ENCODE peak calls at places on chromosomes 11 and 22, in seven cellular contexts. A is HCT116, K is GM12878, N is HepG2, G is SK-N-SH, L is H1, T is K562. Q is an unnamed sample.

GRCh38 chr11:123357990-123358827 is 71.9 kb upstream of the GRAMD1B start:
- DNase-seq in G (peak; percentile 82), K (peak; percentile 34), N (no peak), L (no peak), A (no peak), T (no peak), Q (peak; percentile 35)

GRCh38 chr11:130381317-130381716 is 47.1 kb downstream of the ADAMTS8 start:
- DNase-seq in L (no peak), K (no peak), N (no peak), G (no peak), A (no peak), T (peak; percentile 4), Q (peak; percentile 47)

GRCh38 chr11:19959697-19960096 is 200.6 kb downstream of the DBX1 start:
- DNase-seq in N (no peak), A (no peak), G (no peak), L (no peak), T (no peak), K (no peak), Q (no peak)

GRCh38 chr22:20604092-20604747 is 96.8 kb downstream of the MED15 start:
- DNase-seq in N (no peak), T (no peak), L (no peak), A (no peak), G (no peak), K (no peak), Q (no peak)

GRCh38 chr11:5624489-5625278 is at the start of gene TRIM34:
- DNase-seq in A (no peak), L (no peak), N (no peak), T (peak; percentile 76), G (no peak), K (peak; percentile 90), Q (peak; percentile 77)

GRCh38 chr11:35404397-35404775 is 15.0 kb downstream of the SLC1A2 start:
- DNase-seq in A (no peak), G (peak; percentile 29), T (peak; percentile 52), K (no peak), N (peak; percentile 18), L (no peak), Q (no peak)

GRCh38 chr22:50004923-50005322 is 7.6 kb downstream of the IL17REL start:
- DNase-seq in L (no peak), A (no peak), G (no peak), K (no peak), N (no peak), T (no peak), Q (no peak)

GRCh38 chr11:71163371-71163770 is 89.0 kb downstream of the SHANK2 start:
- DNase-seq in A (no peak), G (no peak), T (no peak), K (no peak), L (no peak), N (no peak), Q (no peak)

GRCh38 chr22:20550851-20551744 is 43.7 kb downstream of the MED15 start:
- DNase-seq in T (no peak), G (no peak), N (no peak), L (no peak), K (peak; percentile 12), A (no peak), Q (no peak)

GRCh38 chr22:36088292-36088691 is 59.7 kb upstream of the RBFOX2 start:
- DNase-seq in N (no peak), T (no peak), A (no peak), K (no peak), G (no peak), L (no peak), Q (no peak)

GRCh38 chr11:72836111-72836510 is 21.9 kb downstream of the ATG16L2 start:
- DNase-seq in A (no peak), G (no peak), T (no peak), L (no peak), K (no peak), N (no peak), Q (no peak)

GRCh38 chr22:48532986-48533385 is 1294.7 kb downstream of the BRD1 start:
- DNase-seq in K (no peak), T (no peak), N (no peak), G (no peak), L (no peak), A (no peak), Q (no peak)

GRCh38 chr11:98940913-98941312 is 79.8 kb upstream of the CNTN5 start:
- DNase-seq in L (peak; percentile 3), T (peak; percentile 1), G (no peak), K (no peak), A (no peak), N (no peak), Q (no peak)
- TF ChIP-seq JUND in L (no peak), T (no peak), G (no peak), K (no peak), A (no peak), N (no peak), Q (no peak)

GRCh38 chr22:30312053-30312452 is 14.7 kb downstream of the TBC1D10A start:
- DNase-seq in L (no peak), K (no peak), N (no peak), A (peak; percentile 51), T (no peak), G (no peak), Q (no peak)

GRCh38 chr22:30313527-30314385 is 13.0 kb downstream of the TBC1D10A start:
- DNase-seq in G (peak; percentile 44), A (no peak), T (no peak), K (no peak), N (no peak), L (no peak), Q (no peak)

GRCh38 chr22:30317778-30318177 is 9.0 kb downstream of the TBC1D10A start:
- DNase-seq in L (no peak), N (no peak), T (no peak), K (no peak), A (no peak), G (no peak), Q (no peak)

GRCh38 chr22:30315962-30316576 is 10.7 kb downstream of the TBC1D10A start:
- DNase-seq in L (no peak), T (no peak), K (no peak), A (no peak), G (no peak), N (no peak), Q (no peak)

DNA sequence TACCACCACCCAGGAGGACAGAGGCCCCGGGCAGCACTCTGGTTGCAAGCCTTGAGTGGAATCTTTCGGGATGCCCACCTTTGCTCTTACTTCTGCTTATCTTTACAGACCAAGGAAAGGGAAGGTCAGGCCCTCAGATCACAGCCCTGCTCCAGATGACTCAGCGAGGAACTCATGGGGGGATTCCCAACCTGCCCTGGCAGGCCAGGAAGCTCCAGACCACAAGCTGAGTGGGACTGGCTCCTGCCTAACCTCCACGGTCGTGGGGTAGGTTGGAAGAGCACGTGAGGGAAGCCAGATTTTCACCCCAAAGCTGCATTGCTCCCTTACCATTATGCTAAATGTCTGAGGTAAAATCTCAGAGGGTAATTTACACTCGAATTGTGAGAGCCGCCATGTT is 11.8 kb downstream of the TBC1D10A start:
- DNase-seq in A (no peak), K (peak; percentile 66), T (peak; percentile 22), N (no peak), G (no peak), L (no peak), Q (no peak)
- TF ChIP-seq JUND in A (no peak), K (no peak), T (no peak), N (no peak), G (peak; percentile 20), L (no peak), Q (no peak)

GRCh38 chr22:31836010-31836409 is 82.2 kb downstream of the DEPDC5 start:
- DNase-seq in A (no peak), K (no peak), G (no peak), L (no peak), N (no peak), T (no peak), Q (no peak)
- TF ChIP-seq JUND in A (no peak), K (no peak), G (no peak), L (no peak), N (no peak), T (no peak), Q (no peak)

GRCh38 chr11:80414766-80415165 is 973.9 kb upstream of the TENM4 start:
- DNase-seq in T (no peak), G (no peak), N (no peak), K (no peak), L (no peak), A (no peak), Q (no peak)
- TF ChIP-seq JUND in T (no peak), G (no peak), N (no peak), K (no peak), L (no peak), A (no peak), Q (no peak)

GRCh38 chr22:37428649-37429586 is 1.6 kb upstream of the ELFN2 start:
- DNase-seq in G (peak; percentile 88), N (peak; percentile 35), T (peak; percentile 51), A (peak; percentile 37), K (no peak), L (peak; percentile 56), Q (peak; percentile 33)
- TF ChIP-seq JUND in G (no peak), N (no peak), T (no peak), A (no peak), K (no peak), L (no peak), Q (no peak)

DNA sequence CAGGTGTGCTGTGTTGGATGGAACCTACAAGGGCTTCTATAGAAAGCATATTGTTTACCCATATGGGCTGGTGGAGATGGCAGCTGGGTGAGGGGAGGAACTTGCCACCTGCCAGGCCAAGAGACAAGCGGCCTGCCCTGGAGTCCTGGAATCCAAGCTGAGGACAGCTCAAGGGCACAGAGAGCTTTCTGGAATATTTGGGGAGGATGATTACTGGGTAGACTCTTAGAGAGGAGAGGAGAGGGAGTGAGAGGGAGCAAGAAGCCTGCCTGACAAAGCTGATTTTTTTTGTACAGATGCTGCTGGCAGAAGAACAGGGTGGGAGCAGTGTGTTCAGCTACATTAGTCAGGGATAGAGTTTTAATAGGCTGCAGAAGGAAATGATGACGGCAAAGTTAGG is 299.3 kb downstream of the NXPE2 start:
- DNase-seq in T (no peak), L (no peak), N (no peak), G (no peak), A (no peak), K (no peak), Q (no peak)
- TF ChIP-seq JUND in T (no peak), L (no peak), N (no peak), G (no peak), A (no peak), K (no peak), Q (no peak)

GRCh38 chr11:60482361-60482760 is 10.2 kb upstream of the MS4A12 start:
- DNase-seq in N (no peak), G (no peak), K (no peak), A (no peak), L (no peak), T (no peak), Q (no peak)

DNA sequence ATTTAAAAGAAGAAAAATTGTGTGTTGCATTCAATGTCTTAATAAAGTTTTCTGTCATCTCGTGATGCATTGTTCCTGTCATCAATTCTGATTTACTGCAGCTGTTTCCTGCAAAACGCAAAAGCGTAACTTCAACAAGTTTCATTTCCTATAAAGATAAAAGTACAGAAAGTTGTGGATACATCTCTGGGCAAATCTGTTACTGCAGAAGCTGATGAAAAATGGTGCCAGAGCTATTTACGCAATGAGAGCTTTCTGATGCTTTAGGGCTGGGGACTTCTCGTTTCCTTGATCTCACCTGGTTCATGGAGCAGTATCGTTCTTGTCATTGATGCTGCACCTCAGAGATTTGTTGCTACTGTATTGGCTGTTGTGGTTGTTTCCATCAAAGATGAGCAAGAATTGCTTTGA is 15.5 kb upstream of the MS4A12 start:
- DNase-seq in G (no peak), K (no peak), A (no peak), T (no peak), N (no peak), L (no peak), Q (no peak)
- TF ChIP-seq JUND in G (no peak), K (no peak), A (no peak), T (no peak), N (no peak), L (no peak), Q (no peak)

Q was measured in T47D.